ENCODE peak calls at places on chromosomes 12 and 14, in ten cellular contexts. H, G, A, W, D, K, E, O, L and M are unnamed samples.

GRCh38 chr12:48296586-48297396 is 53.9 kb downstream of the ZNF641 start:
- DNase-seq in H (peak), G (no peak), A (peak), W (no peak), D (peak), K (peak), E (peak), O (peak), L (peak), M (peak)

GRCh38 chr12:23771230-23771949 is 178.1 kb downstream of the SOX5 start:
- DNase-seq in H (no peak), G (no peak), A (no peak), W (peak), D (peak), K (no peak), E (no peak), O (peak), L (no peak), M (no peak)

GRCh38 chr12:89469361-89469760 is 55.2 kb downstream of the GALNT4 start:
- DNase-seq in H (no peak), G (no peak), A (peak), W (no peak), D (no peak), K (no peak), E (no peak), O (no peak), L (no peak), M (no peak)

GRCh38 chr14:88129306-88130056 is 124.5 kb downstream of the GPR65 start:
- DNase-seq in H (no peak), G (no peak), A (peak), W (no peak), D (peak), K (peak), E (no peak), O (no peak), L (no peak), M (no peak)

GRCh38 chr12:10211101-10211974 is 1.3 kb upstream of the GABARAPL1 start:
- DNase-seq in H (no peak), G (no peak), A (no peak), W (no peak), D (no peak), K (no peak), E (peak), O (no peak), L (no peak), M (no peak)

GRCh38 chr14:38211258-38211735 is 3.6 kb downstream of the SSTR1 start:
- DNase-seq in H (no peak), G (no peak), A (no peak), W (no peak), D (no peak), K (no peak), E (no peak), O (no peak), L (no peak), M (no peak)

GRCh38 chr12:102483466-102483865 is 3.1 kb upstream of the IGF1 start:
- DNase-seq in H (no peak), G (no peak), A (no peak), W (no peak), D (no peak), K (no peak), E (no peak), O (no peak), L (no peak), M (no peak)

GRCh38 chr14:84826349-84826748 is 703.6 kb upstream of the FLRT2 start:
- DNase-seq in H (no peak), G (no peak), A (no peak), W (no peak), D (no peak), K (no peak), E (no peak), O (no peak), L (no peak), M (no peak)

GRCh38 chr12:93855265-93855664 is 178.1 kb downstream of the CRADD start:
- DNase-seq in H (no peak), G (no peak), A (no peak), W (no peak), D (no peak), K (no peak), E (no peak), O (no peak), L (no peak), M (no peak)

GRCh38 chr14:36767603-36768281 is 106.1 kb downstream of the PAX9 start:
- DNase-seq in H (no peak), G (no peak), A (no peak), W (no peak), D (no peak), K (no peak), E (no peak), O (no peak), L (no peak), M (peak)

GRCh38 chr12:65524666-65525065 is 246.2 kb downstream of the MSRB3 start:
- DNase-seq in H (no peak), G (no peak), A (peak), W (no peak), D (no peak), K (no peak), E (no peak), O (no peak), L (no peak), M (no peak)

GRCh38 chr12:110957652-110958051 is 37.3 kb upstream of the MYL2 start:
- DNase-seq in H (no peak), G (no peak), A (no peak), W (no peak), D (no peak), K (no peak), E (no peak), O (no peak), L (no peak), M (no peak)

GRCh38 chr12:109921982-109922381 is 21.9 kb downstream of the TCHP start:
- DNase-seq in H (no peak), G (no peak), A (no peak), W (no peak), D (no peak), K (no peak), E (no peak), O (no peak), L (no peak), M (no peak)

GRCh38 chr12:123614531-123614930 is 12.6 kb downstream of the DDX55 start:
- DNase-seq in H (no peak), G (no peak), A (peak), W (no peak), D (no peak), K (no peak), E (peak), O (no peak), L (no peak), M (no peak)

GRCh38 chr14:92263681-92264080 is 59.3 kb upstream of the SLC24A4 start:
- DNase-seq in H (no peak), G (no peak), A (no peak), W (no peak), D (no peak), K (no peak), E (no peak), O (no peak), L (no peak), M (no peak)

DNA sequence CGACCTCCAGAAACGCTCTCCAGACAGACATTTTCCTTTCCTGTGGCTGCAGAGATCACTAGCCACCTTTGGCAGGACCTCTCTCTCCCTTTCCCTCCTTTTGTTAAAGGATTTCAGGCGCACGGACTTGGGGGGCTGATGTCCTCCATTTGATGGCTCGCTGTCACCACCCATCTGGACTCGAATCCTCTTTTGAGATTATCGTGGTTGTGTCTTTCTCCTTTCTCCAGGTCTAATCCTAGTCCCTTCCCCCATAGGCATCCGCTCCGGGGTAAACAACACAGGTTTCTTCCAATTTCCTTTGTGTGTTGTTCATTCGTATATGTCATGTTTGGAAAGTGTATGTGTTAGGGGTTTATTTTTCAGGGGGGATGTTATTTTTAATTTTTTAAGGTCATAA is 56.7 kb upstream of the SLC24A4 start:
- DNase-seq in H (no peak), G (no peak), A (no peak), W (no peak), D (no peak), K (no peak), E (no peak), O (no peak), L (no peak), M (no peak)
- TF ChIP-seq POLR2A in H (no peak), G (no peak), A (no peak), W (no peak), D (no peak), K (no peak), E (no peak), O (no peak), L (no peak), M (no peak)

GRCh38 chr14:52934762-52935161 is 16.1 kb downstream of the FERMT2 start:
- DNase-seq in H (no peak), G (no peak), A (no peak), W (peak), D (no peak), K (no peak), E (no peak), O (no peak), L (no peak), M (no peak)
- TF ChIP-seq POLR2A in H (no peak), G (no peak), A (no peak), W (no peak), D (no peak), K (no peak), E (no peak), O (no peak), L (no peak), M (no peak)

DNA sequence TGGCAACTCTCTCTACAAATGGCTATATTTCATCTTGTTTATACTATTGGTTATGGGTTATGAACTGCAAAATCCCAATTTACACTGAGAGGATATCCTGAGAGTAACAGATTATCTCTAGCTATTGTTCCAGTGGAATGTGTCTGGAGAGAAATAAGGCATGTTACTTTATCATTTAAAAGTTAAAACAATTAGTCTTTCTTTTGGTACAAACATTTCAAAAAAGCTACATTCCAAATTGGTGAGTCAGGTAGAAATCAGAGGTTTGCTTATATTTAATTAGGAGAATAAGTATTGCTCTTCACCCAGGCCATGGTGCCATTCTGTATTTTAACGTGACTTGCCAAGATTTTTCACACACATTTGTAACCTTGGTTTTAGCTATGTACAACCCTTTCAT is 411.6 kb downstream of the CCER1 start:
- DNase-seq in H (no peak), G (no peak), A (peak), W (no peak), D (no peak), K (no peak), E (no peak), O (no peak), L (no peak), M (no peak)
- TF ChIP-seq POLR2A in H (no peak), G (no peak), A (no peak), W (no peak), D (no peak), K (no peak), E (no peak), O (no peak), L (no peak), M (no peak)

GRCh38 chr14:102016420-102017090 is 52.2 kb downstream of the DYNC1H1 start:
- DNase-seq in H (no peak), G (no peak), A (no peak), W (no peak), D (no peak), K (no peak), E (no peak), O (no peak), L (no peak), M (no peak)

GRCh38 chr14:102020058-102020971 is 55.9 kb downstream of the DYNC1H1 start:
- DNase-seq in H (no peak), G (no peak), A (peak), W (no peak), D (no peak), K (no peak), E (no peak), O (no peak), L (no peak), M (no peak)

GRCh38 chr14:102015771-102016170 is 51.4 kb downstream of the DYNC1H1 start:
- DNase-seq in H (no peak), G (no peak), A (no peak), W (no peak), D (no peak), K (no peak), E (no peak), O (no peak), L (no peak), M (no peak)

GRCh38 chr14:102019141-102019540 is 54.8 kb downstream of the DYNC1H1 start:
- DNase-seq in H (no peak), G (no peak), A (no peak), W (no peak), D (no peak), K (no peak), E (no peak), O (no peak), L (no peak), M (no peak)

GRCh38 chr14:102018251-102018650 is 53.9 kb downstream of the DYNC1H1 start:
- DNase-seq in H (no peak), G (no peak), A (no peak), W (no peak), D (no peak), K (no peak), E (no peak), O (no peak), L (no peak), M (no peak)
- TF ChIP-seq POLR2A in H (no peak), G (no peak), A (no peak), W (no peak), D (no peak), K (no peak), E (no peak), O (no peak), L (no peak), M (no peak)